ENCODE peak calls at places on chromosomes 3 and 15, in seven cellular contexts. L is astrocyte of the spinal cord, R is ascending aorta, Z is psoas muscle, Q is body of pancreas, A is cardiac fibroblast, T is breast epithelium. M is an unnamed sample.

GRCh38 chr15:80423215-80423614 is 19.0 kb downstream of the ARNT2 start:
- DNase-seq in L (peak), R (no peak), Z (no peak), Q (no peak), A (no peak), T (no peak), M (no peak)

GRCh38 chr3:129033619-129034321 is 26.8 kb upstream of the GP9 start:
- DNase-seq in L (no peak), R (no peak), Z (no peak), Q (no peak), A (no peak), T (no peak), M (no peak)

GRCh38 chr15:96326551-96327154 is 3.8 kb upstream of the NR2F2 start:
- DNase-seq in L (peak), R (peak), Z (peak), Q (peak), A (peak), T (peak), M (no peak)

GRCh38 chr3:160226026-160226739 is 961 bp downstream of the C3orf80 start:
- DNase-seq in L (no peak), R (no peak), Z (no peak), Q (peak), A (no peak), T (no peak), M (peak)

GRCh38 chr3:27544372-27544865 is 60.2 kb upstream of the SLC4A7 start:
- DNase-seq in L (peak), R (no peak), Z (no peak), Q (no peak), A (peak), T (no peak), M (no peak)

GRCh38 chr3:120419797-120420196 is 31.0 kb downstream of the FSTL1 start:
- DNase-seq in L (peak), R (peak), Z (no peak), Q (no peak), A (peak), T (no peak), M (no peak)

GRCh38 chr3:14204605-14205284 is 26.1 kb downstream of the LSM3 start:
- DNase-seq in L (no peak), R (peak), Z (no peak), Q (peak), A (peak), T (no peak), M (no peak)

GRCh38 chr15:47792231-47792630 is 74.9 kb downstream of the SEMA6D start:
- DNase-seq in L (no peak), R (no peak), Z (no peak), Q (no peak), A (no peak), T (no peak), M (no peak)

GRCh38 chr15:23897576-23897975 is 210.5 kb upstream of the NDN start:
- DNase-seq in L (no peak), R (no peak), Z (no peak), Q (peak), A (no peak), T (no peak), M (no peak)

GRCh38 chr3:143199998-143200909 is 80.7 kb downstream of the CHST2 start:
- DNase-seq in L (peak), R (no peak), Z (no peak), Q (no peak), A (peak), T (no peak), M (no peak)

GRCh38 chr3:179882322-179882721 is 154.4 kb downstream of the PEX5L start:
- DNase-seq in L (peak), R (no peak), Z (no peak), Q (no peak), A (no peak), T (no peak), M (peak)

GRCh38 chr3:23710555-23710954 is 95.2 kb upstream of the UBE2E1 start:
- DNase-seq in L (peak), R (no peak), Z (peak), Q (peak), A (peak), T (no peak), M (no peak)

GRCh38 chr15:33150516-33150915 is 44.0 kb downstream of the FMN1 start:
- DNase-seq in L (no peak), R (no peak), Z (no peak), Q (no peak), A (no peak), T (no peak), M (no peak)

GRCh38 chr3:59451041-59451763 is 401.4 kb upstream of the CFAP20DC start:
- DNase-seq in L (no peak), R (no peak), Z (no peak), Q (peak), A (no peak), T (no peak), M (peak)

GRCh38 chr15:77029166-77030041 is 34.5 kb downstream of the PSTPIP1 start:
- DNase-seq in L (no peak), R (peak), Z (peak), Q (peak), A (no peak), T (peak), M (no peak)

GRCh38 chr15:64630403-64631107 is 144.8 kb downstream of the RBPMS2 start:
- DNase-seq in L (no peak), R (no peak), Z (no peak), Q (no peak), A (peak), T (no peak), M (no peak)

GRCh38 chr15:85003593-85004312 is 22.1 kb downstream of the PDE8A start:
- DNase-seq in L (no peak), R (no peak), Z (no peak), Q (peak), A (no peak), T (no peak), M (no peak)

GRCh38 chr15:79349526-79349925 is 38.6 kb downstream of the TMED3 start:
- DNase-seq in L (no peak), R (no peak), Z (no peak), Q (no peak), A (peak), T (no peak), M (no peak)

GRCh38 chr3:46778101-46778500 is 60.4 kb upstream of the PRSS50 start:
- DNase-seq in L (no peak), R (no peak), Z (no peak), Q (no peak), A (no peak), T (no peak), M (peak)

GRCh38 chr3:69385723-69386483 is at the start of gene FRMD4B:
- DNase-seq in L (peak), R (peak), Z (peak), Q (peak), A (peak), T (peak), M (peak)

GRCh38 chr3:47612879-47613278 is 34.2 kb upstream of the CSPG5 start:
- DNase-seq in L (no peak), R (no peak), Z (no peak), Q (no peak), A (peak), T (no peak), M (no peak)

GRCh38 chr3:5304789-5305680 is 117.5 kb downstream of the EDEM1 start:
- DNase-seq in L (peak), R (no peak), Z (no peak), Q (peak), A (peak), T (no peak), M (peak)

GRCh38 chr15:31265871-31266711 is 60.5 kb upstream of the KLF13 start:
- DNase-seq in L (no peak), R (peak), Z (peak), Q (peak), A (peak), T (peak), M (peak)

DNA sequence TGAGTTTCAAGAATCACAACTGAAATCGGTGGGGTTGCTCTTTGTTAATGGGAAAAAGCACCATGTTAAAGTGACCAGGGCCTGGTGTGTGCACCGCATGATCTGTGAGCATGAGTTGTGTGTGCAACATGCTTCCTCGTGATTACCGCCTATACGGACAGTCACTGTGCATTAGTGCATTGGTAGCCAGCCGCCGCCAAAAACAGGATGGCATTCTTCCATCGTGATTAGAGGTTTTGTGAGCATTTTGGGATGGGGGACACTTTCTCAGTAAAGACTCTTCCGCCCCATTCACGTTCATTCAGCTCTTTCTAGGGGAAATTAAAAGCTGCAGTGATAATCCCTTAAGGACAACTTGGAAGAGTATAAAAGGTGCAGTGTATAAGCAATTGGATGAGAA is 448.1 kb downstream of the FHIT start:
- DNase-seq in L (no peak), R (no peak), Z (no peak), Q (no peak), A (no peak), T (no peak), M (no peak)
- TF ChIP-seq CTCF in L (no peak), R (no peak), Z (no peak), Q (no peak), A (no peak), T (no peak), M (no peak)

DNA sequence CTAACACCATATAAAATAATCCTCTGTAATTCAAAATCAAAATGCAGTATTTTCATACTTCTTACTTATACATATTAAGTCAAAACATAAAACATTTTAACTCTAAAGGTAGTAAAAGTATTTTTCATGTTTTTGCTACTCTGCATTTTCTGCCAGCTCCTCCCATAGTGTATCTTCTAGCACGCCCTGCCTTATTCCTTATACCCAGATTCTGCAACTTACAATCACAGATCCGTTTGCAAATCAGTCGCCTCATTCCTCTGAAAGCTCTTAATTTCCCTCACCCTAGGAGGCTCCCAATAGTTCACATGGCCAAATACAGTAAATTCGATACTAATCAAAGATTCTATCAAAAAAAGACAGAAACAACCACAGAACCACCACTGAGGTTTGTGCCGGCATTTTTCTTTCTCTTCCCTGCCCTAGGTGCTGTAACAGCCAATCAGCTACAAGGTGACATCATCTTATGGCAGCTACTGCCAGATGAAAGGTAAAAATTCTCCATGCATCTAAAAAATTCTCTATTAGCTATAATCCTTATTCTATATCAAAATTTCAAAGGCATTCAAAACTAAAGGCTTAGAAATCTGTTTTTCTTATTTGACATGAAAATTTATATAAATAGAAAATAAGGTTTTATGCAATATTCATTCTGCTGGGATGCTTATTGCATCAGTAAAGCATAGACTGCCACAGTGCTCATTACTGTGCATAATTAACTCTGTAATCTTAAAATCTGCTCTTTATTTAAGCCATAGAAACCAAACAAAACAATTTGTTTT is 72.8 kb downstream of the CLASP2 start:
- DNase-seq in L (peak), R (no peak), Z (no peak), Q (peak), A (peak), T (no peak), M (no peak)
- H3K4me3 ChIP-seq in L (peak), R (peak), Z (peak), Q (no peak), A (peak), T (peak), M (no peak)

DNA sequence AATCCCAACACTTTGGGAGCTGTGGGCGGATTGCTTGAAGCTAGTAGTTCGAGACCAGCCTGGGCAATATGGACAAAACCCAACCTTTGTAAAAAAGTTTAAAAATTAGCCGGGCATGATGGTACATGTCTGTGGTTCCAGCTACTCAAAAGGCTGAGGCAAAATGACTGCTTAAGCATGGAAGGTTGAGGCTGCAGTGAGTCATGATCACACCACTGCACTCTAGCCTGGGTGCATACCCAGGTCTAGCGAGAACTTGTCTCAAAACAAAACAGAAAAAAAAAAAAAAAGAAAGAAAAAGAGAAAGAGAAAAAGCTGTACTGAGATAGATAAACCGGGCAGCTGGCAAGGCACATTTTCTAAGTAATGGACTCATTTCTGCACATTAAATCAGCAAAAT is 10.6 kb downstream of the ARPP19 start:
- DNase-seq in L (peak), R (no peak), Z (no peak), Q (no peak), A (peak), T (no peak), M (peak)
- TF ChIP-seq CTCF in L (no peak), R (no peak), Z (no peak), Q (no peak), A (no peak), T (no peak), M (no peak)

GRCh38 chr3:149376728-149377407 is 581 bp downstream of the TM4SF1 start:
- DNase-seq in L (peak), R (no peak), Z (no peak), Q (peak), A (peak), T (no peak), M (no peak)
- H3K4me3 ChIP-seq in L (peak), R (peak), Z (peak), Q (peak), A (peak), T (peak), M (no peak)

M was measured in GM12865.